ENCODE peak calls at places on chromosomes 5 and 9, in ten cellular contexts. C is amygdala; P is fibroblast of mammary gland; Q is NCI-H1092; J is activated CD8-positive, alpha-beta T cell treated with anti-CD3 and anti-CD28 coated beads for 36 hours; Y is MCF 10A; D is activated naive CD4-positive, alpha-beta T cell; U is astrocyte; S is WTC11; Z is iPS-NIHi11. F is an unnamed sample.

GRCh38 chr5:136077046-136077445 is 48.3 kb downstream of the TGFBI start:
- DNase-seq in Y (no peak), P (no peak), U (no peak), Q (no peak), Z (no peak), C (no peak), S (no peak), J (no peak), D (no peak), F (no peak)

GRCh38 chr5:17157916-17158529 is 59.4 kb upstream of the BASP1 start:
- DNase-seq in Y (peak; percentile 72), J (no peak), C (no peak), U (peak; percentile 98), S (no peak), D (no peak), Z (no peak), Q (no peak), P (peak; percentile 96), F (no peak)

GRCh38 chr5:142767925-142768324 is 2.3 kb upstream of the ARHGAP26 start:
- DNase-seq in P (no peak), D (no peak), Y (no peak), J (no peak), U (no peak), S (no peak), Z (no peak), Q (no peak), C (no peak), F (no peak)

GRCh38 chr5:54243483-54244080 is 66.8 kb downstream of the ARL15 start:
- DNase-seq in Z (peak; percentile 35), D (no peak), P (peak; percentile 64), Y (peak; percentile 57), C (peak; percentile 0), Q (peak; percentile 7), S (no peak), J (peak; percentile 62), U (peak; percentile 15), F (no peak)

GRCh38 chr9:137875846-137876245 is 1.7 kb upstream of the CACNA1B start:
- DNase-seq in S (no peak), C (no peak), D (no peak), Z (no peak), U (no peak), P (no peak), Y (no peak), J (no peak), Q (no peak), F (no peak)

GRCh38 chr9:136438909-136439549 is 616 bp downstream of the INPP5E start:
- DNase-seq in P (no peak), J (peak; percentile 76), S (peak; percentile 38), Q (peak; percentile 4), C (no peak), Y (peak; percentile 30), U (no peak), D (peak; percentile 23), Z (peak; percentile 75), F (no peak)

GRCh38 chr5:139745121-139745799 is 50.3 kb upstream of the PSD2 start:
- DNase-seq in U (peak; percentile 85), J (peak; percentile 65), Q (no peak), Z (peak; percentile 71), S (peak; percentile 60), P (peak; percentile 89), D (no peak), C (no peak), Y (peak; percentile 84), F (no peak)

GRCh38 chr9:68780735-68781134 is 75.7 kb downstream of the PIP5K1B start:
- DNase-seq in U (peak; percentile 9), Y (peak; percentile 4), P (peak; percentile 19), S (no peak), J (peak; percentile 29), Z (no peak), Q (no peak), D (no peak), C (no peak), F (no peak)

F was measured in iPS DF 19.7.